ENCODE peak calls at places on chromosomes 11 and 22, in ten cellular contexts. One of them, this sample, is unnamed.

GRCh38 chr11:78350101-78350645 is 67.4 kb downstream of the GAB2 start:
- DNase-seq in WTC11: no peak
- DNase-seq in left ventricle myocardium inferior: no peak
- DNase-seq in dorsolateral prefrontal cortex: no peak
- DNase-seq in Calu3: no peak
- DNase-seq in GM13976: no peak
- DNase-seq in fibroblast of mammary gland: peak; percentile 28
- DNase-seq in GM13977: no peak
- DNase-seq in AG09309: no peak
- DNase-seq in CD4-positive, alpha-beta T cell: no peak
- DNase-seq in this sample: no peak

GRCh38 chr11:121298770-121299169 is 6.2 kb downstream of the SC5D start:
- DNase-seq in WTC11: no peak
- DNase-seq in Calu3: no peak
- DNase-seq in GM13976: no peak
- DNase-seq in AG09309: no peak
- DNase-seq in fibroblast of mammary gland: peak; percentile 12
- DNase-seq in dorsolateral prefrontal cortex: no peak
- DNase-seq in left ventricle myocardium inferior: no peak
- DNase-seq in CD4-positive, alpha-beta T cell: no peak
- DNase-seq in GM13977: no peak
- DNase-seq in this sample: no peak

GRCh38 chr11:45148276-45148675 is 1.8 kb downstream of the PRDM11 start:
- DNase-seq in GM13977: no peak
- DNase-seq in left ventricle myocardium inferior: no peak
- DNase-seq in Calu3: no peak
- DNase-seq in fibroblast of mammary gland: no peak
- DNase-seq in dorsolateral prefrontal cortex: no peak
- DNase-seq in GM13976: no peak
- DNase-seq in AG09309: no peak
- DNase-seq in WTC11: no peak
- DNase-seq in CD4-positive, alpha-beta T cell: no peak
- DNase-seq in this sample: no peak

GRCh38 chr11:104582431-104582830 is 315.8 kb downstream of the CASP12 start:
- DNase-seq in fibroblast of mammary gland: peak; percentile 17
- DNase-seq in dorsolateral prefrontal cortex: no peak
- DNase-seq in AG09309: no peak
- DNase-seq in GM13977: no peak
- DNase-seq in Calu3: no peak
- DNase-seq in GM13976: no peak
- DNase-seq in WTC11: no peak
- DNase-seq in left ventricle myocardium inferior: no peak
- DNase-seq in CD4-positive, alpha-beta T cell: no peak
- DNase-seq in this sample: no peak

GRCh38 chr11:109680127-109680526 is 258.1 kb downstream of the C11orf87 start:
- DNase-seq in left ventricle myocardium inferior: no peak
- DNase-seq in GM13977: no peak
- DNase-seq in fibroblast of mammary gland: peak; percentile 28
- DNase-seq in dorsolateral prefrontal cortex: no peak
- DNase-seq in CD4-positive, alpha-beta T cell: no peak
- DNase-seq in AG09309: no peak
- DNase-seq in WTC11: no peak
- DNase-seq in Calu3: no peak
- DNase-seq in GM13976: no peak
- DNase-seq in this sample: no peak

GRCh38 chr11:3155216-3155615 is 9.9 kb downstream of the OSBPL5 start:
- DNase-seq in fibroblast of mammary gland: no peak
- DNase-seq in GM13976: no peak
- DNase-seq in CD4-positive, alpha-beta T cell: no peak
- DNase-seq in GM13977: no peak
- DNase-seq in Calu3: no peak
- DNase-seq in dorsolateral prefrontal cortex: no peak
- DNase-seq in left ventricle myocardium inferior: peak; percentile 16
- DNase-seq in AG09309: no peak
- DNase-seq in WTC11: no peak
- DNase-seq in this sample: no peak

GRCh38 chr11:74948546-74948897 is 369 bp downstream of the XRRA1 start:
- DNase-seq in Calu3: no peak
- DNase-seq in GM13977: peak; percentile 21
- DNase-seq in dorsolateral prefrontal cortex: no peak
- DNase-seq in left ventricle myocardium inferior: no peak
- DNase-seq in AG09309: no peak
- DNase-seq in WTC11: no peak
- DNase-seq in CD4-positive, alpha-beta T cell: no peak
- DNase-seq in GM13976: no peak
- DNase-seq in fibroblast of mammary gland: peak; percentile 14
- DNase-seq in this sample: no peak

GRCh38 chr11:45754746-45755145 is 50.2 kb upstream of the SLC35C1 start:
- DNase-seq in GM13976: no peak
- DNase-seq in AG09309: no peak
- DNase-seq in left ventricle myocardium inferior: no peak
- DNase-seq in CD4-positive, alpha-beta T cell: no peak
- DNase-seq in GM13977: no peak
- DNase-seq in WTC11: no peak
- DNase-seq in fibroblast of mammary gland: no peak
- DNase-seq in dorsolateral prefrontal cortex: no peak
- DNase-seq in Calu3: no peak
- DNase-seq in this sample: no peak

GRCh38 chr22:50600967-50601668 is 525 bp downstream of the MAPK8IP2 start:
- DNase-seq in dorsolateral prefrontal cortex: no peak
- DNase-seq in WTC11: no peak
- DNase-seq in AG09309: no peak
- DNase-seq in GM13977: peak; percentile 45
- DNase-seq in CD4-positive, alpha-beta T cell: no peak
- DNase-seq in GM13976: peak; percentile 37
- DNase-seq in Calu3: no peak
- DNase-seq in left ventricle myocardium inferior: no peak
- DNase-seq in fibroblast of mammary gland: no peak
- DNase-seq in this sample: peak; percentile 37

GRCh38 chr11:130146797-130147196 is 12.8 kb upstream of the ST14 start:
- DNase-seq in left ventricle myocardium inferior: no peak
- DNase-seq in dorsolateral prefrontal cortex: no peak
- DNase-seq in CD4-positive, alpha-beta T cell: no peak
- DNase-seq in GM13976: no peak
- DNase-seq in fibroblast of mammary gland: no peak
- DNase-seq in AG09309: no peak
- DNase-seq in Calu3: no peak
- DNase-seq in GM13977: no peak
- DNase-seq in WTC11: no peak
- DNase-seq in this sample: no peak

GRCh38 chr11:75450826-75451783 is 18.1 kb upstream of the KLHL35 start:
- DNase-seq in GM13977: peak; percentile 48
- DNase-seq in Calu3: peak; percentile 49
- DNase-seq in WTC11: peak; percentile 90
- DNase-seq in GM13976: peak; percentile 57
- DNase-seq in AG09309: no peak
- DNase-seq in left ventricle myocardium inferior: no peak
- DNase-seq in fibroblast of mammary gland: no peak
- DNase-seq in CD4-positive, alpha-beta T cell: no peak
- DNase-seq in dorsolateral prefrontal cortex: no peak
- DNase-seq in this sample: peak; percentile 40

GRCh38 chr11:64437426-64437825 is 78.5 kb downstream of the RPS6KA4 start:
- DNase-seq in GM13977: no peak
- DNase-seq in fibroblast of mammary gland: no peak
- DNase-seq in Calu3: no peak
- DNase-seq in WTC11: no peak
- DNase-seq in CD4-positive, alpha-beta T cell: no peak
- DNase-seq in dorsolateral prefrontal cortex: no peak
- DNase-seq in left ventricle myocardium inferior: no peak
- DNase-seq in AG09309: no peak
- DNase-seq in GM13976: no peak
- DNase-seq in this sample: no peak

GRCh38 chr11:293852-294661 is 5.1 kb downstream of the PGGHG start:
- DNase-seq in fibroblast of mammary gland: no peak
- DNase-seq in left ventricle myocardium inferior: peak; percentile 14
- DNase-seq in CD4-positive, alpha-beta T cell: no peak
- DNase-seq in GM13977: no peak
- DNase-seq in dorsolateral prefrontal cortex: no peak
- DNase-seq in GM13976: no peak
- DNase-seq in Calu3: no peak
- DNase-seq in AG09309: no peak
- DNase-seq in WTC11: peak; percentile 7
- DNase-seq in this sample: no peak

GRCh38 chr11:120105576-120105975 is 32.3 kb downstream of the TRIM29 start:
- DNase-seq in GM13977: no peak
- DNase-seq in left ventricle myocardium inferior: no peak
- DNase-seq in Calu3: no peak
- DNase-seq in fibroblast of mammary gland: no peak
- DNase-seq in GM13976: no peak
- DNase-seq in dorsolateral prefrontal cortex: no peak
- DNase-seq in CD4-positive, alpha-beta T cell: no peak
- DNase-seq in WTC11: no peak
- DNase-seq in AG09309: no peak
- DNase-seq in this sample: no peak

GRCh38 chr11:132033051-132033450 is 662.6 kb downstream of the NTM start:
- DNase-seq in dorsolateral prefrontal cortex: no peak
- DNase-seq in Calu3: no peak
- DNase-seq in fibroblast of mammary gland: no peak
- DNase-seq in left ventricle myocardium inferior: no peak
- DNase-seq in WTC11: no peak
- DNase-seq in GM13977: no peak
- DNase-seq in AG09309: no peak
- DNase-seq in CD4-positive, alpha-beta T cell: no peak
- DNase-seq in GM13976: no peak
- DNase-seq in this sample: no peak

GRCh38 chr22:45481661-45482060 is 21.0 kb upstream of the FBLN1 start:
- DNase-seq in WTC11: no peak
- DNase-seq in CD4-positive, alpha-beta T cell: no peak
- DNase-seq in GM13976: no peak
- DNase-seq in left ventricle myocardium inferior: no peak
- DNase-seq in GM13977: no peak
- DNase-seq in AG09309: no peak
- DNase-seq in dorsolateral prefrontal cortex: no peak
- DNase-seq in fibroblast of mammary gland: no peak
- DNase-seq in Calu3: no peak
- DNase-seq in this sample: no peak

GRCh38 chr11:35464308-35464707 is 45.0 kb upstream of the SLC1A2 start:
- DNase-seq in CD4-positive, alpha-beta T cell: no peak
- DNase-seq in AG09309: no peak
- DNase-seq in Calu3: no peak
- DNase-seq in GM13977: no peak
- DNase-seq in fibroblast of mammary gland: no peak
- DNase-seq in WTC11: no peak
- DNase-seq in dorsolateral prefrontal cortex: no peak
- DNase-seq in left ventricle myocardium inferior: no peak
- DNase-seq in GM13976: no peak
- DNase-seq in this sample: no peak

GRCh38 chr22:46737105-46737975 is 712 bp downstream of the CERK start:
- DNase-seq in AG09309: no peak
- DNase-seq in Calu3: peak; percentile 35
- DNase-seq in fibroblast of mammary gland: peak; percentile 46
- DNase-seq in GM13976: peak; percentile 74
- DNase-seq in left ventricle myocardium inferior: peak; percentile 47
- DNase-seq in dorsolateral prefrontal cortex: no peak
- DNase-seq in WTC11: peak; percentile 58
- DNase-seq in CD4-positive, alpha-beta T cell: no peak
- DNase-seq in GM13977: peak; percentile 77
- DNase-seq in this sample: peak; percentile 25

GRCh38 chr11:8870461-8871282 is 40.3 kb upstream of the AKIP1 start:
- DNase-seq in CD4-positive, alpha-beta T cell: no peak
- DNase-seq in GM13976: peak; percentile 68
- DNase-seq in WTC11: peak; percentile 75
- DNase-seq in left ventricle myocardium inferior: peak; percentile 57
- DNase-seq in fibroblast of mammary gland: peak; percentile 66
- DNase-seq in Calu3: peak; percentile 65
- DNase-seq in AG09309: no peak
- DNase-seq in dorsolateral prefrontal cortex: peak; percentile 44
- DNase-seq in GM13977: peak; percentile 68
- DNase-seq in this sample: peak; percentile 59

GRCh38 chr11:23272095-23272494 is 411.8 kb upstream of the CCDC179 start:
- DNase-seq in Calu3: no peak
- DNase-seq in fibroblast of mammary gland: no peak
- DNase-seq in AG09309: no peak
- DNase-seq in left ventricle myocardium inferior: no peak
- DNase-seq in CD4-positive, alpha-beta T cell: no peak
- DNase-seq in WTC11: no peak
- DNase-seq in dorsolateral prefrontal cortex: no peak
- DNase-seq in GM13977: no peak
- DNase-seq in GM13976: no peak
- DNase-seq in this sample: no peak
- TF ChIP-seq CTCF in Calu3: no peak
- TF ChIP-seq CTCF in fibroblast of mammary gland: no peak
- TF ChIP-seq CTCF in AG09309: no peak
- TF ChIP-seq CTCF in left ventricle myocardium inferior: no peak
- TF ChIP-seq CTCF in CD4-positive, alpha-beta T cell: no peak
- TF ChIP-seq CTCF in WTC11: no peak
- TF ChIP-seq CTCF in dorsolateral prefrontal cortex: no peak
- TF ChIP-seq CTCF in GM13977: no peak
- TF ChIP-seq CTCF in GM13976: no peak
- TF ChIP-seq CTCF in this sample: no peak

GRCh38 chr11:33375688-33376311 is 118.6 kb downstream of the HIPK3 start:
- DNase-seq in WTC11: peak; percentile 61
- DNase-seq in AG09309: no peak
- DNase-seq in fibroblast of mammary gland: peak; percentile 17
- DNase-seq in CD4-positive, alpha-beta T cell: no peak
- DNase-seq in dorsolateral prefrontal cortex: no peak
- DNase-seq in Calu3: peak; percentile 34
- DNase-seq in left ventricle myocardium inferior: no peak
- DNase-seq in GM13977: peak; percentile 54
- DNase-seq in GM13976: no peak
- DNase-seq in this sample: peak; percentile 45
- TF ChIP-seq CTCF in WTC11: no peak
- TF ChIP-seq CTCF in AG09309: no peak
- TF ChIP-seq CTCF in fibroblast of mammary gland: no peak
- TF ChIP-seq CTCF in CD4-positive, alpha-beta T cell: no peak
- TF ChIP-seq CTCF in dorsolateral prefrontal cortex: no peak
- TF ChIP-seq CTCF in Calu3: no peak
- TF ChIP-seq CTCF in left ventricle myocardium inferior: no peak
- TF ChIP-seq CTCF in GM13977: peak; percentile 10
- TF ChIP-seq CTCF in GM13976: no peak
- TF ChIP-seq CTCF in this sample: no peak

DNA sequence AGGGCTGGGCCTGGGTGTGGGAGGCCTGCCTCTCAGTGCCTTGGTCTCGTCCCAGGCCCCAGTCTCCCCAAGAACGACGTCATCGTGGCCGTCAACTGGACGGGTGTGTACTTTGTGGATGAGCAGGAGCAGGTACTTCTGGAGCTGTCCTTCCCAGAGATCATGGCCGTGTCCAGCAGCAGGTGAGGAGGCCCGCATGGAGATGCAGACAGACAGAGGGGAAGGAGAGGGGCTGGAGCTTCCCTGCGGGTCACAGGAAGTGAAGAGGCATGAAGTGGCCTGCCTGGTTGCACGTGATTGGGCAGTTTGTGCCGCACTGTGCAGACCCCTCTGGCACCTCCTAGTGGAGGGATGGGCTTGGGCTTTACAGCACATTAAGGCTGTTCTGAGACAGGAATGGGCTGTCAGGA is 70.4 kb downstream of the MYO7A start:
- DNase-seq in CD4-positive, alpha-beta T cell: no peak
- DNase-seq in dorsolateral prefrontal cortex: no peak
- DNase-seq in Calu3: peak; percentile 34
- DNase-seq in fibroblast of mammary gland: peak; percentile 23
- DNase-seq in GM13976: no peak
- DNase-seq in GM13977: peak; percentile 58
- DNase-seq in AG09309: no peak
- DNase-seq in WTC11: peak; percentile 82
- DNase-seq in left ventricle myocardium inferior: no peak
- DNase-seq in this sample: peak; percentile 23
- TF ChIP-seq CTCF in CD4-positive, alpha-beta T cell: no peak
- TF ChIP-seq CTCF in dorsolateral prefrontal cortex: no peak
- TF ChIP-seq CTCF in Calu3: no peak
- TF ChIP-seq CTCF in fibroblast of mammary gland: peak; percentile 39
- TF ChIP-seq CTCF in GM13976: no peak
- TF ChIP-seq CTCF in GM13977: peak; percentile 39
- TF ChIP-seq CTCF in AG09309: peak; percentile 37
- TF ChIP-seq CTCF in WTC11: peak; percentile 39
- TF ChIP-seq CTCF in left ventricle myocardium inferior: no peak
- TF ChIP-seq CTCF in this sample: peak; percentile 47

GRCh38 chr11:60908803-60909202 is 2.4 kb upstream of the PRPF19 start:
- DNase-seq in dorsolateral prefrontal cortex: no peak
- DNase-seq in WTC11: no peak
- DNase-seq in Calu3: no peak
- DNase-seq in CD4-positive, alpha-beta T cell: no peak
- DNase-seq in GM13976: no peak
- DNase-seq in fibroblast of mammary gland: no peak
- DNase-seq in left ventricle myocardium inferior: no peak
- DNase-seq in AG09309: no peak
- DNase-seq in GM13977: no peak
- DNase-seq in this sample: no peak
- TF ChIP-seq CTCF in dorsolateral prefrontal cortex: no peak
- TF ChIP-seq CTCF in WTC11: no peak
- TF ChIP-seq CTCF in Calu3: no peak
- TF ChIP-seq CTCF in CD4-positive, alpha-beta T cell: no peak
- TF ChIP-seq CTCF in GM13976: no peak
- TF ChIP-seq CTCF in fibroblast of mammary gland: no peak
- TF ChIP-seq CTCF in left ventricle myocardium inferior: no peak
- TF ChIP-seq CTCF in AG09309: no peak
- TF ChIP-seq CTCF in GM13977: no peak
- TF ChIP-seq CTCF in this sample: no peak